ENCODE peak calls at places on chromosomes 6 and 20, in eight cellular contexts. T is pancreas; E is lung; H is left lung; M is left ventricle myocardium inferior; O is heart left ventricle; R is CD8-positive, alpha-beta memory T cell; I is tibial nerve. S is an unnamed sample.
A peak's percentile ranks its signal among the peaks of the same experiment; 100 is the strongest.

GRCh38 chr6:159039885-159040258 is 4.9 kb downstream of the TAGAP start:
- DNase-seq in I (no peak), H (no peak), M (no peak), T (no peak), E (no peak), O (no peak), R (no peak), S (no peak)

GRCh38 chr6:42224222-42225042 is 6.8 kb upstream of the MRPS10 start:
- DNase-seq in O (no peak), M (no peak), R (no peak), T (no peak), E (no peak), H (no peak), I (no peak), S (no peak)

GRCh38 chr6:125019873-125020272 is 57.6 kb downstream of the RNF217 start:
- DNase-seq in H (no peak), M (no peak), T (no peak), I (no peak), E (no peak), R (no peak), O (peak; percentile 26), S (no peak)

GRCh38 chr20:61218886-61219480 is 33.1 kb upstream of the CDH4 start:
- DNase-seq in M (no peak), O (no peak), R (no peak), I (no peak), E (no peak), T (no peak), H (no peak), S (no peak)

GRCh38 chr6:46935687-46936086 is 13.9 kb upstream of the ADGRF5 start:
- DNase-seq in R (no peak), H (no peak), E (peak; percentile 77), O (no peak), I (no peak), T (no peak), M (no peak), S (no peak)

GRCh38 chr20:46176744-46177378 is 58.7 kb downstream of the CD40 start:
- DNase-seq in R (no peak), H (no peak), O (no peak), I (no peak), T (no peak), M (no peak), E (no peak), S (no peak)

GRCh38 chr6:44475779-44476434 is 88.4 kb downstream of the CDC5L start:
- DNase-seq in H (peak; percentile 94), I (peak; percentile 67), R (peak; percentile 54), O (peak; percentile 78), T (peak; percentile 94), E (peak; percentile 77), M (peak; percentile 76), S (peak; percentile 62)

GRCh38 chr20:58174708-58175287 is 53.7 kb downstream of the ANKRD60 start:
- DNase-seq in R (no peak), I (peak; percentile 74), H (peak; percentile 49), E (no peak), T (no peak), O (peak; percentile 77), M (peak; percentile 70), S (no peak)

GRCh38 chr6:127069659-127070279 is 48.7 kb upstream of the RSPO3 start:
- DNase-seq in H (no peak), T (no peak), E (no peak), O (no peak), I (no peak), R (no peak), M (no peak), S (no peak)

GRCh38 chr20:44228465-44229258 is 18.1 kb upstream of the OSER1 start:
- DNase-seq in R (no peak), M (no peak), H (no peak), E (no peak), T (no peak), I (no peak), O (no peak), S (no peak)

GRCh38 chr20:35232575-35232974 is 6.1 kb downstream of the MMP24 start:
- DNase-seq in T (no peak), M (no peak), R (no peak), O (no peak), E (no peak), I (no peak), H (no peak), S (no peak)

GRCh38 chr6:20332441-20333006 is 69.2 kb upstream of the E2F3 start:
- DNase-seq in O (no peak), H (no peak), M (no peak), E (no peak), T (no peak), R (no peak), I (no peak), S (no peak)

GRCh38 chr6:35725721-35726438 is 11.0 kb upstream of the ARMC12 start:
- DNase-seq in E (peak; percentile 69), M (peak; percentile 75), T (no peak), I (peak; percentile 62), H (peak; percentile 85), R (peak; percentile 10), O (peak; percentile 70), S (no peak)

GRCh38 chr20:61739832-61740118 is 325.9 kb downstream of the TAF4 start:
- DNase-seq in H (no peak), O (no peak), T (no peak), I (no peak), E (no peak), R (no peak), M (no peak), S (no peak)

GRCh38 chr6:168280899-168281245 is 38.7 kb downstream of the DACT2 start:
- DNase-seq in M (no peak), H (no peak), E (no peak), T (no peak), I (no peak), O (no peak), R (no peak), S (no peak)

GRCh38 chr6:168281826-168282225 is 37.8 kb downstream of the DACT2 start:
- DNase-seq in H (no peak), O (no peak), E (no peak), R (no peak), T (no peak), M (no peak), I (no peak), S (no peak)

GRCh38 chr6:168284187-168284586 is 35.4 kb downstream of the DACT2 start:
- DNase-seq in H (no peak), O (no peak), M (no peak), E (no peak), R (no peak), T (no peak), I (no peak), S (no peak)

GRCh38 chr6:168283686-168284025 is 35.9 kb downstream of the DACT2 start:
- DNase-seq in H (no peak), O (no peak), E (no peak), R (no peak), T (no peak), I (no peak), M (no peak), S (no peak)

DNA sequence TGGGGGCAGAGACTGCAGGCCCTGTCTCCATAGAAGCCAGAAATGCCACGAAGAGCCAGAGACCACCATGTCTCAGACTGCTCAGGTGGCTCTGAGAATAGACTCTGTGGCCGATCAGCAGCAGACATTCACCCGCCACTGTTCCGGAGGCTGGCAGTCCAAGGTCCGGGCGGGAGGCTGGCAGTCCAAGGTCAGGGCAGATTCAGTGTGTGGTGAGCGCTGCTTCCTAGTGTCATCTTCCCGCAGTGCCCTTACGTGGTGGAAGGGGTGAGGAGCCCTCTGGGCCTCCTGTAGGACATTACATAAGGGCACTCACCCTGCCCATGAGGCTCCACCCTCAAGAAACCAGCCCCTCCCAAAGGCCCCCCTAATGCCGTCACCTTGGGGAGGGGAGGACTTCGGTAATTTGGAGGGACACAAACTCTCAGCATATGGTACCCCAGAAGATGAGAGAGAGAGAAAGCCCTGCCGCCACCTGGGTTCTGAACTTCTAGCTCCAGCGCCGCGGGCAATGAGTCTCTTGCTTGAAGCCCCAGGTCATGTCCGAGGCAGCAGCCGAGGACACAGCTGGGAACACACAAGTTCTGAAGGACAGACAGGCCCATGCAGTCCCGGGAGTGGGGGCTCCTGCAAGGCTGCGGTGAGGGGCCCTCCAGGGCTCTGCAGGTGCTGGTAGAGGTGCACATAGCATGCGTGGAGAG is 36.4 kb downstream of the DACT2 start:
- DNase-seq in O (no peak), R (no peak), E (no peak), I (no peak), M (no peak), H (no peak), T (no peak), S (no peak)
- H3K9me3 ChIP-seq in O (no peaks in the 10 kb centered on the region), R (no peaks in the 10 kb centered on the region), E (no peaks in the 10 kb centered on the region), I (no peaks in the 10 kb centered on the region), M (no peaks in the 10 kb centered on the region), H (no peaks in the 10 kb centered on the region), T (no peaks in the 10 kb centered on the region), S (no peaks in the 10 kb centered on the region)

DNA sequence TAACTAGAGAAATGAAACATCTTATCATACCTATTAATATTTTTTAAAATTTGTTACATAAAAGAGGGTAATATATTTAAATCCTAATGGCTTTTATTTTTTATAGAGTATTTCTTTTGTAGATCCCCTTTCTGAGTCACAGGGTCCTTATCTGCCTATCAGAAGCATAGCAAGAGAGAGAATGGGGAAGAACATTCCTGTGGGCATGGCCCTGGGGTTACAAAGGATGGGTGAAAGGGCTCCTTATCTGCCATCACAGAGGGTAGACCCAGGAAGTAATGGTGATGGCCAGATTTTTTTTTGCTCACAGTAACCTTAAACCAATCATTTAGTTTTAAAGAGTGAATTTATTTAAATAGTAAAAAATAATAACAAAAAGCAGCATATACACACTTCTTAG is 582.1 kb upstream of the HTR1E start:
- DNase-seq in T (no peak), H (no peak), E (no peak), M (no peak), I (no peak), O (no peak), R (no peak), S (no peak)
- H3K9me3 ChIP-seq in T (no peaks in the 10 kb centered on the region), H (peaks cover 3% of the 10 kb centered on the region), E (no peaks in the 10 kb centered on the region), M (no peaks in the 10 kb centered on the region), I (no peaks in the 10 kb centered on the region), O (no peaks in the 10 kb centered on the region), R (no peaks in the 10 kb centered on the region), S (no peaks in the 10 kb centered on the region)

GRCh38 chr20:42118409-42119125 is 500.4 kb upstream of the CHD6 start:
- DNase-seq in E (no peak), M (no peak), O (no peak), R (no peak), I (no peak), T (no peak), H (no peak), S (no peak)
- H3K9me3 ChIP-seq in E (no peaks in the 10 kb centered on the region), M (no peaks in the 10 kb centered on the region), O (no peaks in the 10 kb centered on the region), R (no peaks in the 10 kb centered on the region), I (no peaks in the 10 kb centered on the region), T (no peaks in the 10 kb centered on the region), H (no peaks in the 10 kb centered on the region), S (no peaks in the 10 kb centered on the region)

DNA sequence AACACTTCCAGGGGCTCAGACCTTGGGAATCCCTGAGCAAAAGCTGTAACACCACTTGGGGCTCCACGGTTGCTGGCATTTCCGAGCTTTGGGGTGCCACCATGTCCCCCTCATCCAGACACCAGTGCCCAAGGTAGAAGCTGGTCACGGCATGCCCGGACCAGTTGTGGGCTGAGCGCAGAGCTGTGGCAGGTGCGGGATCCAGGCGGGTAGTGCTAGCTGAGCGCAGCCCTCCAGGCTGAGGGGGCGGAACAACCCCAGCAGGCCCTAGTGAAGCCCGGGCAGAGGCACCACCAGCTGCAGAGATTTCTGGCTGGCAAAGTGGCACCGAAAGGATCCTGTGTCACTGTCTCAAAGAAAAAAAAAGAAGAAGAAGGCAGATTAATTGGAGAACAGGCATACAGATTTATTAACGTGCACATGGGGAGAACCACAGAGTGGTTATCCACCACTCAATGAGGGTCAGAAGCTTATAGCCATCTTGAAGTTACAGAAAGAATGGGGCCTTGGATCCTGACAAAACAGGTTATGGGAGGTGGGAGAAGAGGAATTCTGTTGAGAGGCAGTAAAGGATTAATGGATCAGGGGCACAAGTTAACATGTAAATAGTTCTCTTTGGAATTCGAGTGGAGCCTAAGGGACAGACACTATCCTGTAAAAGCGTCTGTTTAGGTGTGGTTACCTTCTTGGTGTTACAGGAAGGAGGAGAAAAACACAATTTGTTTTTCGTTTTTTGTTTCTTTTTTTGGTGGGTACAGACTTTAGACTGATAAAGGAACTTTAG is 107.5 kb downstream of the CD24 start:
- DNase-seq in T (no peak), O (no peak), E (no peak), H (no peak), M (no peak), R (no peak), I (no peak), S (no peak)
- H3K9me3 ChIP-seq in T (no peaks in the 10 kb centered on the region), O (no peaks in the 10 kb centered on the region), E (no peaks in the 10 kb centered on the region), H (peaks cover 8% of the 10 kb centered on the region), M (no peaks in the 10 kb centered on the region), R (no peaks in the 10 kb centered on the region), I (no peaks in the 10 kb centered on the region), S (no peaks in the 10 kb centered on the region)